ENCODE peak calls at places on chromosomes 11 and 22, in four cellular contexts. G, O, P and W are unnamed samples.

GRCh38 chr11:35662061-35662648 is 420 bp upstream of the TRIM44 start:
- DNase-seq in G (no peak), O (no peak), P (no peak), W (peak; percentile 55)

GRCh38 chr11:86396403-86396802 is 21.7 kb downstream of the CCDC81 start:
- DNase-seq in G (no peak), O (no peak), P (no peak), W (no peak)

GRCh38 chr22:35172452-35172851 is 84.8 kb upstream of the HMGXB4 start:
- DNase-seq in G (no peak), O (no peak), P (no peak), W (no peak)

GRCh38 chr11:1858154-1858553 is 5.3 kb downstream of the LSP1 start:
- DNase-seq in G (no peak), O (peak; percentile 61), P (no peak), W (no peak)

GRCh38 chr11:120180571-120181445 is 30.0 kb upstream of the OAF start:
- DNase-seq in G (no peak), O (peak; percentile 39), P (no peak), W (no peak)

GRCh38 chr11:62726156-62727006 is 876 bp downstream of the HNRNPUL2 start:
- DNase-seq in G (no peak), O (no peak), P (no peak), W (no peak)

GRCh38 chr11:65790902-65791650 is 4.2 kb downstream of the OVOL1 start:
- DNase-seq in G (no peak), O (peak; percentile 35), P (no peak), W (no peak)

GRCh38 chr11:86746509-86746908 is 53.8 kb upstream of the PRSS23 start:
- DNase-seq in G (no peak), O (no peak), P (no peak), W (no peak)

GRCh38 chr22:31347251-31348008 is 1.3 kb upstream of the PATZ1 start:
- DNase-seq in G (peak; percentile 43), O (peak; percentile 79), P (peak; percentile 32), W (peak; percentile 40)

GRCh38 chr22:36797988-36798670 is 18.7 kb downstream of the PVALB start:
- DNase-seq in G (no peak), O (no peak), P (no peak), W (no peak)

GRCh38 chr11:82775736-82776346 is 42.2 kb upstream of the FAM181B start:
- DNase-seq in G (peak; percentile 5), O (no peak), P (no peak), W (peak; percentile 10)

GRCh38 chr11:125887373-125888324 is at the start of gene HYLS1:
- DNase-seq in G (peak; percentile 95), O (peak; percentile 96), P (peak; percentile 97), W (peak; percentile 96)

GRCh38 chr11:7186190-7186589 is 65.5 kb upstream of the SYT9 start:
- DNase-seq in G (no peak), O (no peak), P (no peak), W (no peak)

GRCh38 chr11:59207988-59208432 is 4.7 kb downstream of the MPEG1 start:
- DNase-seq in G (peak; percentile 84), O (no peak), P (peak; percentile 21), W (peak; percentile 20)

GRCh38 chr11:97990162-97990920 is 1030.4 kb upstream of the CNTN5 start:
- DNase-seq in G (no peak), O (no peak), P (no peak), W (no peak)

GRCh38 chr11:61834278-61835004 is 6.3 kb downstream of the FADS2 start:
- DNase-seq in G (peak; percentile 85), O (peak; percentile 78), P (peak; percentile 44), W (peak; percentile 24)

GRCh38 chr11:78595431-78596130 is 20.9 kb upstream of the NARS2 start:
- DNase-seq in G (no peak), O (no peak), P (no peak), W (no peak)

GRCh38 chr11:130940706-130941105 is 24.4 kb upstream of the SNX19 start:
- DNase-seq in G (no peak), O (no peak), P (no peak), W (no peak)

GRCh38 chr11:68817554-68817953 is 24.2 kb downstream of the CPT1A start:
- DNase-seq in G (no peak), O (no peak), P (no peak), W (no peak)